ENCODE peak calls at places on chromosomes 6 and 20, in five cellular contexts. One of them, this sample, is unnamed. For H3K36me3, the result is how much of the 10 kb centered on the place peaks cover.

GRCh38 chr6:1787894-1788293 is 178.2 kb downstream of the FOXC1 start:
- DNase-seq in gastrocnemius medialis: no peak
- DNase-seq in uterus: peak
- DNase-seq in ovary: peak
- DNase-seq in stomach: no peak
- DNase-seq in this sample: peak

GRCh38 chr6:17354700-17355403 is 38.5 kb upstream of the CAP2 start:
- DNase-seq in gastrocnemius medialis: no peak
- DNase-seq in ovary: no peak
- DNase-seq in uterus: no peak
- DNase-seq in stomach: no peak
- DNase-seq in this sample: no peak

GRCh38 chr6:40160826-40161225 is 226.6 kb upstream of the MOCS1 start:
- DNase-seq in stomach: no peak
- DNase-seq in ovary: no peak
- DNase-seq in gastrocnemius medialis: no peak
- DNase-seq in uterus: no peak
- DNase-seq in this sample: no peak

GRCh38 chr6:26306248-26306647 is 58.8 kb upstream of the BTN3A2 start:
- DNase-seq in gastrocnemius medialis: no peak
- DNase-seq in uterus: no peak
- DNase-seq in stomach: no peak
- DNase-seq in ovary: no peak
- DNase-seq in this sample: no peak

GRCh38 chr6:48036316-48036715 is 74.7 kb downstream of the PTCHD4 start:
- DNase-seq in stomach: no peak
- DNase-seq in gastrocnemius medialis: no peak
- DNase-seq in uterus: no peak
- DNase-seq in ovary: no peak
- DNase-seq in this sample: no peak

GRCh38 chr20:32979201-32979998 is 24.8 kb downstream of the SUN5 start:
- DNase-seq in uterus: no peak
- DNase-seq in stomach: no peak
- DNase-seq in gastrocnemius medialis: no peak
- DNase-seq in ovary: no peak
- DNase-seq in this sample: no peak

GRCh38 chr6:161736796-161737292 is 463.0 kb upstream of the AGPAT4 start:
- DNase-seq in stomach: no peak
- DNase-seq in ovary: no peak
- DNase-seq in gastrocnemius medialis: no peak
- DNase-seq in uterus: no peak
- DNase-seq in this sample: no peak

GRCh38 chr6:150016324-150017185 is 8.8 kb downstream of the RAET1L start:
- DNase-seq in stomach: peak
- DNase-seq in ovary: peak
- DNase-seq in uterus: peak
- DNase-seq in gastrocnemius medialis: peak
- DNase-seq in this sample: peak

GRCh38 chr20:40241944-40242343 is 447.1 kb downstream of the MAFB start:
- DNase-seq in ovary: no peak
- DNase-seq in uterus: no peak
- DNase-seq in stomach: no peak
- DNase-seq in gastrocnemius medialis: no peak
- DNase-seq in this sample: no peak

GRCh38 chr6:125910518-125910917 is 46.1 kb upstream of the HINT3 start:
- DNase-seq in stomach: no peak
- DNase-seq in uterus: no peak
- DNase-seq in gastrocnemius medialis: no peak
- DNase-seq in ovary: no peak
- DNase-seq in this sample: no peak

GRCh38 chr20:36569847-36570429 is 3.5 kb upstream of the TGIF2 start:
- DNase-seq in gastrocnemius medialis: no peak
- DNase-seq in stomach: no peak
- DNase-seq in uterus: no peak
- DNase-seq in ovary: no peak
- DNase-seq in this sample: no peak

GRCh38 chr6:157486632-157487031 is 105.6 kb downstream of the ZDHHC14 start:
- DNase-seq in stomach: no peak
- DNase-seq in gastrocnemius medialis: no peak
- DNase-seq in uterus: no peak
- DNase-seq in ovary: no peak
- DNase-seq in this sample: no peak

GRCh38 chr6:159875194-159875593 is 15.6 kb upstream of the MAS1 start:
- DNase-seq in stomach: no peak
- DNase-seq in uterus: no peak
- DNase-seq in gastrocnemius medialis: no peak
- DNase-seq in ovary: no peak
- DNase-seq in this sample: no peak

GRCh38 chr6:144008501-144009245 is 614 bp upstream of the PLAGL1 start:
- DNase-seq in stomach: no peak
- DNase-seq in uterus: no peak
- DNase-seq in ovary: no peak
- DNase-seq in gastrocnemius medialis: no peak
- DNase-seq in this sample: no peak

GRCh38 chr20:56428388-56428787 is 16.3 kb downstream of the CASS4 start:
- DNase-seq in gastrocnemius medialis: no peak
- DNase-seq in stomach: no peak
- DNase-seq in ovary: no peak
- DNase-seq in uterus: no peak
- DNase-seq in this sample: no peak

GRCh38 chr20:50628326-50628725 is 63.0 kb downstream of the RIPOR3 start:
- DNase-seq in uterus: no peak
- DNase-seq in gastrocnemius medialis: no peak
- DNase-seq in stomach: no peak
- DNase-seq in ovary: no peak
- DNase-seq in this sample: no peak

GRCh38 chr20:58795181-58795922 is 55.4 kb downstream of the GNAS-AS1 start:
- DNase-seq in stomach: no peak
- DNase-seq in uterus: no peak
- DNase-seq in gastrocnemius medialis: no peak
- DNase-seq in ovary: no peak
- DNase-seq in this sample: no peak

GRCh38 chr6:121434037-121434770 is 1.2 kb upstream of the GJA1 start:
- DNase-seq in gastrocnemius medialis: no peak
- DNase-seq in stomach: no peak
- DNase-seq in ovary: peak
- DNase-seq in uterus: peak
- DNase-seq in this sample: no peak

GRCh38 chr6:23420659-23421350 is 705.2 kb upstream of the NRSN1 start:
- DNase-seq in gastrocnemius medialis: no peak
- DNase-seq in uterus: no peak
- DNase-seq in stomach: no peak
- DNase-seq in ovary: no peak
- DNase-seq in this sample: no peak

GRCh38 chr20:23928788-23929187 is 49.2 kb upstream of the CST5 start:
- DNase-seq in gastrocnemius medialis: no peak
- DNase-seq in uterus: no peak
- DNase-seq in ovary: no peak
- DNase-seq in stomach: no peak
- DNase-seq in this sample: no peak

GRCh38 chr20:35443003-35443402 is 5.0 kb upstream of the GDF5 start:
- DNase-seq in ovary: no peak
- DNase-seq in gastrocnemius medialis: no peak
- DNase-seq in uterus: no peak
- DNase-seq in stomach: no peak
- DNase-seq in this sample: no peak

GRCh38 chr6:143596857-143597256 is 80.9 kb upstream of the PHACTR2 start:
- DNase-seq in uterus: peak
- DNase-seq in gastrocnemius medialis: peak
- DNase-seq in ovary: peak
- DNase-seq in stomach: no peak
- DNase-seq in this sample: peak

GRCh38 chr6:148367418-148368024 is 24.9 kb downstream of the SASH1 start:
- DNase-seq in stomach: no peak
- DNase-seq in ovary: peak
- DNase-seq in uterus: peak
- DNase-seq in gastrocnemius medialis: peak
- DNase-seq in this sample: peak

DNA sequence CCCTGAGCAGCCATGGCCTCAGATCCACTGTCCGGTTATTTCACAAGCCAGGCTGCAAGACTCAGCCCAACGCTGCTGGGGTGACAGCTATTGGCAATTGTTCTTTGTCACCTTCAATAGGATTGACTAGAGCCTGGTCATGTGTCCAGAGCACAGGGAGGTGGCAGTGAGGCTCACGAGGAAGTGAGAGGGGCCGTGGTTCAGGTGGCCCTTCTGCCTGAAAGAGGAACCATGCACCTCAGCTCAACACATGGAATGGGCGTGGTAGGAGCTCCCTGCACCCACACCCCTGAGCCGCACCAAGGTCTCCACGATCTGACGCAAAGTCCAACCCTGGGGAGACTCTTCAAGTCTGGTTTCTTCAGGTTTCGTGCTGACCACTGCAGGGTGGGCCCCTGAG is 184.8 kb upstream of the CDH4 start:
- DNase-seq in uterus: no peak
- DNase-seq in ovary: no peak
- DNase-seq in gastrocnemius medialis: no peak
- DNase-seq in stomach: no peak
- DNase-seq in this sample: no peak
- H3K36me3 ChIP-seq in uterus: under half
- H3K36me3 ChIP-seq in ovary: under half
- H3K36me3 ChIP-seq in gastrocnemius medialis: under half
- H3K36me3 ChIP-seq in stomach: under half
- H3K36me3 ChIP-seq in this sample: under half

GRCh38 chr6:137871299-137871698 is 4.2 kb downstream of the TNFAIP3 start:
- DNase-seq in ovary: no peak
- DNase-seq in gastrocnemius medialis: no peak
- DNase-seq in stomach: no peak
- DNase-seq in uterus: no peak
- DNase-seq in this sample: no peak

GRCh38 chr6:137870744-137871247 is 3.7 kb downstream of the TNFAIP3 start:
- DNase-seq in ovary: no peak
- DNase-seq in stomach: no peak
- DNase-seq in gastrocnemius medialis: no peak
- DNase-seq in uterus: no peak
- DNase-seq in this sample: no peak

GRCh38 chr6:137870286-137870685 is 3.2 kb downstream of the TNFAIP3 start:
- DNase-seq in stomach: no peak
- DNase-seq in ovary: no peak
- DNase-seq in uterus: no peak
- DNase-seq in gastrocnemius medialis: no peak
- DNase-seq in this sample: no peak

GRCh38 chr6:137873273-137873762 is 6.3 kb downstream of the TNFAIP3 start:
- DNase-seq in gastrocnemius medialis: peak
- DNase-seq in stomach: peak
- DNase-seq in uterus: peak
- DNase-seq in ovary: peak
- DNase-seq in this sample: peak

DNA sequence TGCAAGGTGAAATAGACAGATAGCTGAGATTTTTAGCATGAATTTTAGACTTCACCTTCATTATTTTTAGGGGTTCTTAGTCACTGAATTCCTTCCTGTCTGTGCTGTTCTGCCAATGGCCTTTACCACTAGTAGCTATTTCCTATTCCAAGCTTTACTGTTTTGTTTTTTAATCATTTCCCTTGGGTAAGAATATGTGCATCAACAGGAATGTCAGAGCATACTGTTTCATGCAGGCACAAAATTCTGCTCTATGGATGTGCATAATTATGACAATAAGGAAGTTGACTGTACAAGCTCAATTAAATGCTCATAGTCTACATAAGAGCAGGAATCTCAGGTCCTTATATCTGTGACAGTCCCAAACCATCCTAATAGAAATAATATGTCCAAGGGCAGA is 5.0 kb downstream of the TNFAIP3 start:
- DNase-seq in gastrocnemius medialis: no peak
- DNase-seq in stomach: no peak
- DNase-seq in ovary: no peak
- DNase-seq in uterus: no peak
- DNase-seq in this sample: no peak
- H3K4me3 ChIP-seq in gastrocnemius medialis: no peak
- H3K4me3 ChIP-seq in stomach: no peak
- H3K4me3 ChIP-seq in ovary: peak
- H3K4me3 ChIP-seq in uterus: peak
- H3K4me3 ChIP-seq in this sample: no peak

GRCh38 chr6:140921366-140922226 is 1211.1 kb upstream of the GJE1 start:
- DNase-seq in gastrocnemius medialis: no peak
- DNase-seq in uterus: no peak
- DNase-seq in stomach: no peak
- DNase-seq in ovary: no peak
- DNase-seq in this sample: peak
- TF ChIP-seq POLR2A in gastrocnemius medialis: no peak
- TF ChIP-seq POLR2A in uterus: no peak
- TF ChIP-seq POLR2A in stomach: no peak
- TF ChIP-seq POLR2A in ovary: no peak
- TF ChIP-seq POLR2A in this sample: no peak

GRCh38 chr20:47303736-47304135 is 52.8 kb downstream of the ZMYND8 start:
- DNase-seq in ovary: no peak
- DNase-seq in gastrocnemius medialis: no peak
- DNase-seq in stomach: no peak
- DNase-seq in uterus: no peak
- DNase-seq in this sample: no peak

GRCh38 chr20:47296950-47297349 is 59.5 kb downstream of the ZMYND8 start:
- DNase-seq in uterus: no peak
- DNase-seq in gastrocnemius medialis: no peak
- DNase-seq in stomach: no peak
- DNase-seq in ovary: no peak
- DNase-seq in this sample: no peak

GRCh38 chr20:47298624-47299023 is 57.9 kb downstream of the ZMYND8 start:
- DNase-seq in uterus: no peak
- DNase-seq in gastrocnemius medialis: no peak
- DNase-seq in ovary: no peak
- DNase-seq in stomach: no peak
- DNase-seq in this sample: no peak

GRCh38 chr20:47297746-47298145 is 58.8 kb downstream of the ZMYND8 start:
- DNase-seq in stomach: no peak
- DNase-seq in gastrocnemius medialis: no peak
- DNase-seq in ovary: no peak
- DNase-seq in uterus: no peak
- DNase-seq in this sample: no peak

GRCh38 chr20:47300071-47300470 is 56.4 kb downstream of the ZMYND8 start:
- DNase-seq in ovary: no peak
- DNase-seq in uterus: no peak
- DNase-seq in stomach: no peak
- DNase-seq in gastrocnemius medialis: no peak
- DNase-seq in this sample: no peak
- H3K36me3 ChIP-seq in ovary: under half
- H3K36me3 ChIP-seq in uterus: under half
- H3K36me3 ChIP-seq in stomach: half or more
- H3K36me3 ChIP-seq in gastrocnemius medialis: under half
- H3K36me3 ChIP-seq in this sample: under half